ENCODE peak calls at places on chromosome 11, in six cellular contexts. C, L, W, S, K and I are unnamed samples.

GRCh38 chr11:131748146-131749050 is 378.0 kb downstream of the NTM start:
- DNase-seq in C (peak), L (peak), W (peak), S (peak), K (no peak), I (no peak)

GRCh38 chr11:45930031-45930794 is 7.8 kb downstream of the LARGE2 start:
- DNase-seq in C (no peak), L (no peak), W (no peak), S (no peak), K (no peak), I (no peak)

GRCh38 chr11:113540416-113541330 is 65.5 kb upstream of the DRD2 start:
- DNase-seq in C (no peak), L (no peak), W (no peak), S (no peak), K (no peak), I (no peak)

GRCh38 chr11:94832604-94833238 is 64.6 kb downstream of the AMOTL1 start:
- DNase-seq in C (no peak), L (no peak), W (no peak), S (no peak), K (no peak), I (no peak)

GRCh38 chr11:87473174-87473573 is 435.4 kb downstream of the TMEM135 start:
- DNase-seq in C (peak), L (peak), W (peak), S (peak), K (no peak), I (no peak)

GRCh38 chr11:1854949-1855885 is 2.3 kb downstream of the LSP1 start:
- DNase-seq in C (no peak), L (no peak), W (no peak), S (no peak), K (no peak), I (no peak)

GRCh38 chr11:71383461-71383860 is 64.7 kb downstream of the DHCR7 start:
- DNase-seq in C (no peak), L (no peak), W (no peak), S (no peak), K (no peak), I (no peak)

GRCh38 chr11:64900263-64900678 is 16.7 kb downstream of the ATG2A start:
- DNase-seq in C (no peak), L (no peak), W (no peak), S (no peak), K (no peak), I (no peak)

GRCh38 chr11:11215944-11216343 is 137.1 kb downstream of the CSNK2A3 start:
- DNase-seq in C (no peak), L (no peak), W (no peak), S (no peak), K (no peak), I (no peak)

GRCh38 chr11:42552786-42553185 is 759.0 kb upstream of the API5 start:
- DNase-seq in C (no peak), L (no peak), W (no peak), S (no peak), K (no peak), I (no peak)

GRCh38 chr11:27385245-27385644 is 22.2 kb upstream of the CCDC34 start:
- DNase-seq in C (peak), L (peak), W (peak), S (peak), K (no peak), I (peak)

GRCh38 chr11:28490763-28491382 is 382.7 kb downstream of the METTL15 start:
- DNase-seq in C (no peak), L (no peak), W (no peak), S (peak), K (no peak), I (no peak)

GRCh38 chr11:91773090-91773489 is 451.5 kb upstream of the FAT3 start:
- DNase-seq in C (no peak), L (no peak), W (no peak), S (peak), K (no peak), I (no peak)

GRCh38 chr11:107385361-107385982 is 72.2 kb downstream of the CWF19L2 start:
- DNase-seq in C (peak), L (peak), W (no peak), S (no peak), K (no peak), I (no peak)

GRCh38 chr11:17743026-17743807 is 8.6 kb downstream of the KCNC1 start:
- DNase-seq in C (no peak), L (no peak), W (no peak), S (no peak), K (no peak), I (no peak)